ENCODE peak calls at places on chromosomes 11 and 22, in ten cellular contexts. One of them, this sample, is unnamed.

GRCh38 chr11:96384156-96384555 is 5.6 kb downstream of the CCDC82 start:
- DNase-seq in OCI-LY7: no peak
- DNase-seq in PC-9: no peak
- DNase-seq in PC-3: peak; percentile 15
- DNase-seq in GM23248: no peak
- DNase-seq in SK-N-SH: no peak
- DNase-seq in Karpas-422: no peak
- DNase-seq in HCT116: no peak
- DNase-seq in hepatocyte: no peak
- DNase-seq in GM23338: no peak
- DNase-seq in this sample: no peak

GRCh38 chr11:57491371-57492061 is 24.0 kb downstream of the SLC43A1 start:
- DNase-seq in OCI-LY7: peak; percentile 59
- DNase-seq in PC-9: no peak
- DNase-seq in PC-3: no peak
- DNase-seq in GM23248: peak; percentile 47
- DNase-seq in SK-N-SH: peak; percentile 73
- DNase-seq in Karpas-422: peak; percentile 81
- DNase-seq in HCT116: no peak
- DNase-seq in hepatocyte: no peak
- DNase-seq in GM23338: peak; percentile 85
- DNase-seq in this sample: no peak

GRCh38 chr11:112366777-112367176 is 106.1 kb upstream of the PLET1 start:
- DNase-seq in OCI-LY7: no peak
- DNase-seq in PC-9: no peak
- DNase-seq in PC-3: peak; percentile 12
- DNase-seq in GM23248: peak; percentile 42
- DNase-seq in SK-N-SH: no peak
- DNase-seq in Karpas-422: no peak
- DNase-seq in HCT116: no peak
- DNase-seq in hepatocyte: no peak
- DNase-seq in GM23338: no peak
- DNase-seq in this sample: no peak

GRCh38 chr11:93481696-93482095 is 61.5 kb downstream of the SMCO4 start:
- DNase-seq in OCI-LY7: no peak
- DNase-seq in PC-9: no peak
- DNase-seq in PC-3: no peak
- DNase-seq in GM23248: no peak
- DNase-seq in SK-N-SH: no peak
- DNase-seq in Karpas-422: no peak
- DNase-seq in HCT116: no peak
- DNase-seq in hepatocyte: no peak
- DNase-seq in GM23338: no peak
- DNase-seq in this sample: no peak

GRCh38 chr11:74681686-74682651 is 49.3 kb downstream of the CHRDL2 start:
- DNase-seq in OCI-LY7: no peak
- DNase-seq in PC-9: no peak
- DNase-seq in PC-3: peak; percentile 27
- DNase-seq in GM23248: peak; percentile 41
- DNase-seq in SK-N-SH: no peak
- DNase-seq in Karpas-422: no peak
- DNase-seq in HCT116: no peak
- DNase-seq in hepatocyte: no peak
- DNase-seq in GM23338: no peak
- DNase-seq in this sample: no peak

GRCh38 chr11:126145954-126146353 is 65.5 kb downstream of the RPUSD4 start:
- DNase-seq in OCI-LY7: no peak
- DNase-seq in PC-9: no peak
- DNase-seq in PC-3: no peak
- DNase-seq in GM23248: no peak
- DNase-seq in SK-N-SH: no peak
- DNase-seq in Karpas-422: no peak
- DNase-seq in HCT116: no peak
- DNase-seq in hepatocyte: no peak
- DNase-seq in GM23338: no peak
- DNase-seq in this sample: no peak

GRCh38 chr11:57155838-57156583 is 25.7 kb upstream of the LRRC55 start:
- DNase-seq in OCI-LY7: no peak
- DNase-seq in PC-9: no peak
- DNase-seq in PC-3: no peak
- DNase-seq in GM23248: no peak
- DNase-seq in SK-N-SH: peak; percentile 44
- DNase-seq in Karpas-422: no peak
- DNase-seq in HCT116: no peak
- DNase-seq in hepatocyte: peak; percentile 48
- DNase-seq in GM23338: peak; percentile 52
- DNase-seq in this sample: no peak

GRCh38 chr22:20957691-20958440 is 9.2 kb upstream of the AIFM3 start:
- DNase-seq in OCI-LY7: no peak
- DNase-seq in PC-9: peak; percentile 57
- DNase-seq in PC-3: peak; percentile 51
- DNase-seq in GM23248: peak; percentile 63
- DNase-seq in SK-N-SH: peak; percentile 25
- DNase-seq in Karpas-422: peak; percentile 57
- DNase-seq in HCT116: no peak
- DNase-seq in hepatocyte: peak; percentile 71
- DNase-seq in GM23338: peak; percentile 82
- DNase-seq in this sample: no peak

GRCh38 chr11:76597533-76598425 is 72.8 kb downstream of the LRRC32 start:
- DNase-seq in OCI-LY7: no peak
- DNase-seq in PC-9: no peak
- DNase-seq in PC-3: no peak
- DNase-seq in GM23248: no peak
- DNase-seq in SK-N-SH: peak; percentile 3
- DNase-seq in Karpas-422: no peak
- DNase-seq in HCT116: no peak
- DNase-seq in hepatocyte: peak; percentile 2
- DNase-seq in GM23338: no peak
- DNase-seq in this sample: no peak

GRCh38 chr11:130727715-130728114 is 188.6 kb downstream of the SNX19 start:
- DNase-seq in OCI-LY7: no peak
- DNase-seq in PC-9: no peak
- DNase-seq in PC-3: no peak
- DNase-seq in GM23248: peak; percentile 12
- DNase-seq in SK-N-SH: no peak
- DNase-seq in Karpas-422: no peak
- DNase-seq in HCT116: no peak
- DNase-seq in hepatocyte: no peak
- DNase-seq in GM23338: no peak
- DNase-seq in this sample: no peak

GRCh38 chr11:74232316-74232950 is 61.3 kb downstream of the PPME1 start:
- DNase-seq in OCI-LY7: no peak
- DNase-seq in PC-9: no peak
- DNase-seq in PC-3: no peak
- DNase-seq in GM23248: no peak
- DNase-seq in SK-N-SH: no peak
- DNase-seq in Karpas-422: no peak
- DNase-seq in HCT116: no peak
- DNase-seq in hepatocyte: no peak
- DNase-seq in GM23338: no peak
- DNase-seq in this sample: peak; percentile 22

GRCh38 chr22:49959782-49960158 is 802 bp upstream of the PIM3 start:
- DNase-seq in OCI-LY7: no peak
- DNase-seq in PC-9: peak; percentile 84
- DNase-seq in PC-3: peak; percentile 69
- DNase-seq in GM23248: peak; percentile 65
- DNase-seq in SK-N-SH: peak; percentile 80
- DNase-seq in Karpas-422: no peak
- DNase-seq in HCT116: no peak
- DNase-seq in hepatocyte: no peak
- DNase-seq in GM23338: peak; percentile 62
- DNase-seq in this sample: no peak

DNA sequence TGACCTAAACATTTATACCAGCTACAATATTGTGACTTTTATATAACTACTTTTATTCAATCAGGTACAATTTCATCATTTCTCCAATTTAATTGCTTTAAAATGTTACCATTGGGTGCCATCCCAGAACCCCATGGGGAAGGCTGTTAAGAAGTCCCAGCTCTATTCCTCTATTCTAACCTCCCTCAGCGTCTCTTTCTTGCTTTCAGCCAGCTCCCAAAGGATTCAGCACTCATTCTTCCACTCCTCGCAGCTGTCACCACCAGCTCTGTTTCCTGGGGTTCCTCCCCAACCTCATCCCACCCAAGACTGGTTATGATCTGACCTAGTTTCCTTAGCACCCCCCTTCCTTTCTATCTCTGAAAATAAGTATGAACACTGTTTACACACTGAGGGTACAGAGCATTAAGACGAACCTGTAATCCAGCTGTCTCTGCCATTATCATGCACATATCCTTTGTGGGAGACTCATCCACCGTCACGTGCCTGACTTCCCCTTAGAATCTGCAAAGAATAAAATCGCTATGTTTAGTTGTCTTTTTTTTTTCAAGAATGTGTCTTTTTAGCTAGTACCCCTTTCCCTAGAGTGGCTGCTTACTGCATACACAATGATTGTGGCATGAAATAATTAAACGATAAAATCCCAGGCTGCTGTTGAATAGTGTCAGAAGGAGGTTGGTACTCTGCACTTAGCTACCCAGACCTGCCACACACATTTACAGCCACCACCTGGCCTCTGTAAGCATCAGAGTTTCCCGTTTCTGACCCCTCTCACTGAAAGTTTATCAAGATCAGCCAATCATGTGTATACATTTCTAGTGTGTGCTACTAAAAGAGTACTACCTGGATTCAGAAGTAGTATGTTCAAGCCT is 26.8 kb upstream of the CSTF3 start:
- DNase-seq in OCI-LY7: no peak
- DNase-seq in PC-9: peak; percentile 28
- DNase-seq in PC-3: no peak
- DNase-seq in GM23248: no peak
- DNase-seq in SK-N-SH: no peak
- DNase-seq in Karpas-422: no peak
- DNase-seq in HCT116: no peak
- DNase-seq in hepatocyte: no peak
- DNase-seq in GM23338: peak; percentile 30
- DNase-seq in this sample: no peak
- H3K4me2 ChIP-seq in OCI-LY7: no peak overlapping the region
- H3K4me2 ChIP-seq in PC-9: no peak overlapping the region
- H3K4me2 ChIP-seq in PC-3: no peak overlapping the region
- H3K4me2 ChIP-seq in GM23248: no peak overlapping the region
- H3K4me2 ChIP-seq in SK-N-SH: no peak overlapping the region
- H3K4me2 ChIP-seq in Karpas-422: no peak overlapping the region
- H3K4me2 ChIP-seq in HCT116: no peak overlapping the region
- H3K4me2 ChIP-seq in hepatocyte: peak overlapping the region; percentile 45
- H3K4me2 ChIP-seq in GM23338: peak overlapping the region; percentile 63
- H3K4me2 ChIP-seq in this sample: no peak overlapping the region

DNA sequence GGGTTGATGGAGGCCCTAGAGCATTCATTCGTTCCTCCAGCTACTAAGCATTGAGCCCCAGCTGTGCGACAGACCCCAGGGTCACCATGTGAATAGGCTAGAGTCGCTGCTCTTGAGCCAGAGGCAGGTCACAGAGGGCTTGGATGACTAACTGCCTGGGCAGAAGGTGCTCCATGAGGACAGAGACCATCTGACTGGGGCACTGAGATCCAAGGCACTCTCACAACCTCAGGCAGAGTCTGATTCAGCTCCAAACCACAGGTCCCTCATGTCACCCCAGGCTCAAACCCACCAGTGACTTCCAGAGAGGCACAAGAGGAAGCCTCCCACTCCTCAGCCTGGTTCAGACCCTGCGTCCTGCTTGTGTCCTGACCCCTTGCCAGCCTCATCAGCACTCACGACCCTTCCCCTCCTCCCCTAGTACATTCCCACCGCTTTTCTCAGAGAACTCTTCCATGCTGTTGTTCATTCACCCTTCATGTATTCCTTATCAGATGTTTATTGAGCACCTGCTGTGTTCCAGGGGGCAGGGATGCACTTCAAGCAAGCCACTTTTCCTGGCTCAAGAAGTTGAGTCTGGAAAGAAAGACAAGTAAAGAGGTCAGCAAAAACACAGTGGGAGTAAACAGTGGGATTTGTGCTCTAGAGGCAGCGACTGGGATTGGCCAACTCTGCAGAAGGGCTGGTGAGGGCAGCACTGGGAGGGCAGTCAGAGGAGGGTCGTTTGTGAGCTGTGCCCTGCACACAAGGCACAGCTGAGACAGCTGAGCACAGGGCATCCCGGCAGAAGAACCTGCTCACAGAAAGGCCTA is 9.3 kb downstream of the OAF start:
- DNase-seq in OCI-LY7: no peak
- DNase-seq in PC-9: no peak
- DNase-seq in PC-3: no peak
- DNase-seq in GM23248: peak; percentile 23
- DNase-seq in SK-N-SH: no peak
- DNase-seq in Karpas-422: no peak
- DNase-seq in HCT116: no peak
- DNase-seq in hepatocyte: no peak
- DNase-seq in GM23338: no peak
- DNase-seq in this sample: no peak
- H3K4me1 ChIP-seq in OCI-LY7: peaks cover 6% of the 10 kb centered on the region
- H3K4me1 ChIP-seq in PC-9: peaks cover 36% of the 10 kb centered on the region
- H3K4me1 ChIP-seq in PC-3: peaks cover 17% of the 10 kb centered on the region
- H3K4me1 ChIP-seq in GM23248: peaks cover 9% of the 10 kb centered on the region
- H3K4me1 ChIP-seq in SK-N-SH: peaks cover 37% of the 10 kb centered on the region
- H3K4me1 ChIP-seq in Karpas-422: no peaks in the 10 kb centered on the region
- H3K4me1 ChIP-seq in HCT116: peaks cover 2% of the 10 kb centered on the region
- H3K4me1 ChIP-seq in hepatocyte: peaks cover 51% of the 10 kb centered on the region
- H3K4me1 ChIP-seq in GM23338: peaks cover 4% of the 10 kb centered on the region
- H3K4me1 ChIP-seq in this sample: peaks cover 10% of the 10 kb centered on the region

GRCh38 chr22:35549338-35549737 is 8.7 kb downstream of the RASD2 start:
- DNase-seq in OCI-LY7: no peak
- DNase-seq in PC-9: no peak
- DNase-seq in PC-3: no peak
- DNase-seq in GM23248: no peak
- DNase-seq in SK-N-SH: no peak
- DNase-seq in Karpas-422: no peak
- DNase-seq in HCT116: no peak
- DNase-seq in hepatocyte: no peak
- DNase-seq in GM23338: no peak
- DNase-seq in this sample: no peak
- H3K9me2 ChIP-seq in OCI-LY7: no peaks in the 10 kb centered on the region
- H3K9me2 ChIP-seq in PC-9: no peaks in the 10 kb centered on the region
- H3K9me2 ChIP-seq in PC-3: no peaks in the 10 kb centered on the region
- H3K9me2 ChIP-seq in GM23248: no peaks in the 10 kb centered on the region
- H3K9me2 ChIP-seq in SK-N-SH: no peaks in the 10 kb centered on the region
- H3K9me2 ChIP-seq in Karpas-422: no peaks in the 10 kb centered on the region
- H3K9me2 ChIP-seq in HCT116: no peaks in the 10 kb centered on the region
- H3K9me2 ChIP-seq in hepatocyte: no peaks in the 10 kb centered on the region
- H3K9me2 ChIP-seq in GM23338: no peaks in the 10 kb centered on the region
- H3K9me2 ChIP-seq in this sample: no peaks in the 10 kb centered on the region

DNA sequence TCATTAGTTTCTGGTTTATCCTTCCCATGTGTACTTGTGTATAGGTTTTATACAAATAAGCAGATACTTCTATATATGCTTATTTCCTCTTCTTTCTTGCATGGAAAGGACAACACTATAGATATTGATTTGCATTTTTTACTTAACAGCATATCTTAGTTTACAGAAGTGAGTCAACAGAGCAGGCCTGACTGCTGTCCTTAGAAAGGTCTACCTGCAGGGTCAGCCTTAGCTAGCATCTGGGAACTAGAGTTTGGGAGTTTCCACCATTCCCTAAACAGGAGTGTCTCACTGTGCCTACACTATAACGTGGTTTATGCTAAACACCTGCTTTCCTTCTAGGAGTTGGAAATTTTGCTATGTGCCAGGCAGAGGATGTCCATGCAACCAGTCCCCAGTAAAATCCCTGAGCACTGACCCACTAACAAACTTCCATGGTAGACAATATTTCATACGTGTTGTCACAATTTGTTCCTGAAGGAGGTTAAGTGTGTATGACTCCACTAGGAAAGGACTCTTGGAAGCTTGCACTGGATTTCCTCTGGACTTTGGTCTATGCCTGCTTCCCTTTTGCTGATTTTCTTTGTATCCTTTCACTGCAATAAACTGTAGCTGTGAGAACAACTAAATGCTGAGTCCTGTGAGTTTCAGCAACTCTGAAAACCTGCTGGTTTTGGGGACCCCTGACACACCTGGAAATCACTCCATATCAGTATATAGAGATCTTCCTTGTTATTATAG is 17.7 kb downstream of the PRR14L start:
- DNase-seq in OCI-LY7: no peak
- DNase-seq in PC-9: no peak
- DNase-seq in PC-3: no peak
- DNase-seq in GM23248: no peak
- DNase-seq in SK-N-SH: no peak
- DNase-seq in Karpas-422: no peak
- DNase-seq in HCT116: no peak
- DNase-seq in hepatocyte: no peak
- DNase-seq in GM23338: no peak
- DNase-seq in this sample: no peak
- H3K4me2 ChIP-seq in OCI-LY7: no peak overlapping the region
- H3K4me2 ChIP-seq in PC-9: no peak overlapping the region
- H3K4me2 ChIP-seq in PC-3: no peak overlapping the region
- H3K4me2 ChIP-seq in GM23248: no peak overlapping the region
- H3K4me2 ChIP-seq in SK-N-SH: no peak overlapping the region
- H3K4me2 ChIP-seq in Karpas-422: no peak overlapping the region
- H3K4me2 ChIP-seq in HCT116: no peak overlapping the region
- H3K4me2 ChIP-seq in hepatocyte: peak overlapping the region; percentile 57
- H3K4me2 ChIP-seq in GM23338: no peak overlapping the region
- H3K4me2 ChIP-seq in this sample: no peak overlapping the region

This sample was measured in MM.1S.